ENCODE peak calls at places on chromosomes 7 and 10, in seven cellular contexts. S is epithelial cell of esophagus, V is Panc1, B is astrocyte of the spinal cord, M is tibial nerve, F is foreskin fibroblast, Q is cardiac muscle cell. X is an unnamed sample.

GRCh38 chr10:97016728-97017473 is 168.9 kb downstream of the SLIT1 start:
- DNase-seq in S (no peak), V (no peak), B (no peak), M (no peak), F (no peak), Q (no peak), X (no peak)

GRCh38 chr7:44631458-44632115 is 25.2 kb downstream of the OGDH start:
- DNase-seq in S (no peak), V (no peak), B (peak; percentile 58), M (no peak), F (no peak), Q (no peak), X (no peak)

GRCh38 chr7:47185193-47185592 is 396.7 kb downstream of the TNS3 start:
- DNase-seq in S (no peak), V (no peak), B (no peak), M (no peak), F (no peak), Q (no peak), X (no peak)

GRCh38 chr10:74814792-74815191 is 11.6 kb upstream of the KAT6B start:
- DNase-seq in S (no peak), V (no peak), B (no peak), M (no peak), F (no peak), Q (no peak), X (no peak)

GRCh38 chr10:86508217-86508616 is 13.4 kb downstream of the WAPL start:
- DNase-seq in S (no peak), V (no peak), B (no peak), M (no peak), F (no peak), Q (no peak), X (no peak)

GRCh38 chr10:103042908-103043307 is 124.8 kb downstream of the CNNM2 start:
- DNase-seq in S (no peak), V (no peak), B (no peak), M (no peak), F (no peak), Q (no peak), X (no peak)

GRCh38 chr7:86939197-86939814 is 120.1 kb downstream of the ELAPOR2 start:
- DNase-seq in S (peak; percentile 83), V (peak; percentile 76), B (peak; percentile 72), M (no peak), F (peak; percentile 78), Q (peak; percentile 71), X (peak; percentile 82)

GRCh38 chr10:8800426-8800825 is 745.9 kb downstream of the GATA3 start:
- DNase-seq in S (no peak), V (no peak), B (no peak), M (no peak), F (no peak), Q (no peak), X (no peak)

GRCh38 chr10:44173558-44173894 is 211.4 kb downstream of the CXCL12 start:
- DNase-seq in S (no peak), V (no peak), B (no peak), M (no peak), F (no peak), Q (no peak), X (no peak)

GRCh38 chr10:86962981-86963310 is 4.5 kb downstream of the SNCG start:
- DNase-seq in S (no peak), V (no peak), B (no peak), M (no peak), F (no peak), Q (no peak), X (no peak)

GRCh38 chr10:103833731-103834365 is 21.5 kb downstream of the SH3PXD2A start:
- DNase-seq in S (no peak), V (no peak), B (peak; percentile 37), M (peak; percentile 49), F (peak; percentile 38), Q (no peak), X (peak; percentile 86)

GRCh38 chr7:27345164-27345887 is 102.7 kb downstream of the EVX1 start:
- DNase-seq in S (no peak), V (no peak), B (no peak), M (no peak), F (no peak), Q (no peak), X (no peak)

GRCh38 chr7:13846386-13846785 is 143.1 kb downstream of the ETV1 start:
- DNase-seq in S (peak; percentile 14), V (no peak), B (no peak), M (no peak), F (peak; percentile 58), Q (no peak), X (peak; percentile 44)

GRCh38 chr7:27822245-27822644 is 82.3 kb downstream of the TAX1BP1 start:
- DNase-seq in S (no peak), V (no peak), B (no peak), M (no peak), F (no peak), Q (no peak), X (no peak)

GRCh38 chr7:82578430-82578829 is 134.9 kb upstream of the CACNA2D1 start:
- DNase-seq in S (no peak), V (no peak), B (peak; percentile 71), M (no peak), F (peak; percentile 28), Q (no peak), X (peak; percentile 62)

GRCh38 chr7:116899308-116899707 is 36.9 kb downstream of the CAPZA2 start:
- DNase-seq in S (peak; percentile 30), V (no peak), B (no peak), M (no peak), F (no peak), Q (no peak), X (peak; percentile 31)

GRCh38 chr7:105127179-105127578 is 113.2 kb downstream of the KMT2E start:
- DNase-seq in S (no peak), V (no peak), B (peak; percentile 26), M (no peak), F (no peak), Q (no peak), X (no peak)

GRCh38 chr10:125661942-125662515 is 20.9 kb downstream of the TEX36 start:
- DNase-seq in S (peak; percentile 52), V (no peak), B (peak; percentile 89), M (no peak), F (peak; percentile 94), Q (no peak), X (peak; percentile 26)

GRCh38 chr10:29692121-29692539 is 57.4 kb upstream of the SVIL start:
- DNase-seq in S (peak; percentile 76), V (peak; percentile 12), B (peak; percentile 48), M (no peak), F (peak; percentile 55), Q (peak; percentile 19), X (no peak)

GRCh38 chr7:138881578-138882188 is 83.7 kb upstream of the ATP6V0A4 start:
- DNase-seq in S (no peak), V (no peak), B (no peak), M (no peak), F (no peak), Q (no peak), X (no peak)

GRCh38 chr10:3852147-3852904 is 67.3 kb upstream of the KLF6 start:
- DNase-seq in S (peak; percentile 100), V (peak; percentile 97), B (peak; percentile 99), M (peak; percentile 63), F (peak; percentile 96), Q (no peak), X (peak; percentile 99)

GRCh38 chr7:99040104-99040958 is 103.6 kb downstream of the SMURF1 start:
- DNase-seq in S (peak; percentile 84), V (peak; percentile 78), B (peak; percentile 82), M (peak; percentile 57), F (peak; percentile 91), Q (peak; percentile 93), X (peak; percentile 93)

GRCh38 chr10:117934477-117934876 is 112.3 kb downstream of the RAB11FIP2 start:
- DNase-seq in S (no peak), V (no peak), B (no peak), M (no peak), F (no peak), Q (no peak), X (no peak)

GRCh38 chr10:19920075-19920726 is 104.0 kb downstream of the PLXDC2 start:
- DNase-seq in S (no peak), V (no peak), B (no peak), M (no peak), F (no peak), Q (no peak), X (no peak)

DNA sequence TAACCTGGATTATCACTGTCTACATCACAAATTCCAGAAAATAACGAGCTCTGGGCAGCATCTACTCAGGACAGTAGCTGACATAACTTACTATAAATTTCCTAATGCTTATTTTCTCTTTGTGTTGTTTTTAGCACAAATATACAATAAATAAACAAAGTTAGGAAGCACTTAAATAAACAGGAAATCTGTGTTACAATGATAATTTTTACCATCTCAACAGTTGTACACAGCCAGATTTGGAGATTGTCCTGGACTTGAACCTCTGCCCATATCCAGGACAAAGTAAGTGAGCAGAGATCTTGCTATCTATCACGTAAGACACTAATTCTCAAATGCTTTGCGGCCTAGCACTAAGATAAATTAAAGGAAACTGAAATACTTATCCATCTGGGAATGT is 48.7 kb downstream of the TSPAN12 start:
- DNase-seq in S (no peak), V (no peak), B (no peak), M (no peak), F (no peak), Q (no peak), X (no peak)
- TF ChIP-seq CTCF in S (no peak), V (no peak), B (no peak), M (no peak), F (no peak), Q (no peak), X (no peak)

GRCh38 chr7:124411796-124412195 is 353.8 kb downstream of the GPR37 start:
- DNase-seq in S (no peak), V (no peak), B (no peak), M (no peak), F (no peak), Q (peak; percentile 49), X (no peak)
- H3K4me3 ChIP-seq in S (no peak overlapping the region), V (no peak overlapping the region), B (no peak overlapping the region), M (no peak overlapping the region), F (no peak overlapping the region), Q (no peak overlapping the region), X (no peak overlapping the region)

DNA sequence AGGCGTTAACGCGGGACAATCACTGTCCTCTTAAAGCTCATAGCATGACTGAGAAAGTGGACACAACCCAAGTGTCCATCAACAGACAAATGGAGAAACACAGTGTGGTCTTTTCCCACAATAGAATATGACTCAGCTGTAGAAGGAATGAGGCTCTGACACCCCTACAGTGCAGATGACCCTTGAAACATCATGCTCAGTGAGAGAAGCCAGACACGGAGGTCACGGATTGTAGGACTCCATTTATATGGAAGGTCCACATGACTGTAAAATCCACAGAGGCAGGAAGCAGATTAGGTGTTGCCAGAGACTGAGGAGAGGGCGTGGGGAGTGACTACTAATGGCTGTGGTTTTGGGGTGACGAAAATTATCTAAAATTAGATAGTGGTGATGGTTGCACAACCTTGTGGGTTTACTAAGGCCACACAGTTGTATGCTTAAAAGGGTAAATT is 6.1 kb upstream of the NCAPG2 start:
- DNase-seq in S (peak; percentile 77), V (no peak), B (peak; percentile 75), M (no peak), F (peak; percentile 46), Q (no peak), X (peak; percentile 71)
- TF ChIP-seq CTCF in S (no peak), V (no peak), B (no peak), M (no peak), F (no peak), Q (no peak), X (no peak)

DNA sequence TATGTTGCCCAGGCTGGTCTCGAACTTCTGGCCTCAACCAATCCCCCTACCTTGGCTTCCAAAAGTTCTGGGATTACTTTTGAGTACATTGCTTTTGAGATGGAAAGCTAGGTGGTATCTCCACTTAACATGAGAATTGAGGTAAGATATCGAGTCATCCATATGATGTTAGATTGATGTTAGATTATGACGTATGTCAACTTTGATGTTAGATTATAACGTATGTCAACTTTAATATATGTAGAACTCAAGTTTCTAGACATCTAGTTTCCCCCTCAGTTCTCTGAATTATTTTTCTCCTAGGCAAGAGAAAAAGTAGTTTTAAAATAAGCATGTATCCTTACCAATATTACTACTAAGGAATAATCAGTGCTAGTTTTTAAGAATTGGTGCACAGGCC is 20.0 kb downstream of the SHOC2 start:
- DNase-seq in S (no peak), V (no peak), B (no peak), M (no peak), F (no peak), Q (no peak), X (no peak)
- H3K4me3 ChIP-seq in S (no peak overlapping the region), V (no peak overlapping the region), B (no peak overlapping the region), M (no peak overlapping the region), F (no peak overlapping the region), Q (no peak overlapping the region), X (no peak overlapping the region)